ENCODE peak calls at places on chromosomes 5 and 9, in six cellular contexts. R, C, T, I, L and M are unnamed samples.

GRCh38 chr5:161256957-161257356 is 289.6 kb downstream of the GABRB2 start:
- DNase-seq in R (no peak), C (no peak), T (no peak), I (no peak), L (no peak), M (no peak)

GRCh38 chr5:128596071-128596470 is 58.0 kb upstream of the FBN2 start:
- DNase-seq in R (peak; percentile 58), C (no peak), T (peak; percentile 31), I (peak; percentile 37), L (peak; percentile 62), M (no peak)

GRCh38 chr5:176542135-176542595 is 5.0 kb upstream of the RNF44 start:
- DNase-seq in R (no peak), C (no peak), T (no peak), I (peak; percentile 25), L (no peak), M (peak; percentile 36)

GRCh38 chr9:114117996-114118830 is 19.1 kb upstream of the KIF12 start:
- DNase-seq in R (no peak), C (no peak), T (no peak), I (no peak), L (no peak), M (peak; percentile 45)

GRCh38 chr9:120942186-120943001 is 15.8 kb upstream of the TRAF1 start:
- DNase-seq in R (no peak), C (no peak), T (peak; percentile 51), I (peak; percentile 31), L (no peak), M (peak; percentile 33)

GRCh38 chr5:138538943-138539627 is 4.0 kb downstream of the ETF1 start:
- DNase-seq in R (no peak), C (no peak), T (no peak), I (no peak), L (no peak), M (no peak)

GRCh38 chr5:152349683-152350526 is 55.2 kb downstream of the NMUR2 start:
- DNase-seq in R (peak; percentile 2), C (peak; percentile 44), T (peak; percentile 11), I (peak; percentile 70), L (peak; percentile 35), M (peak; percentile 51)

GRCh38 chr9:114619205-114619758 is 8.2 kb downstream of the TMEM268 start:
- DNase-seq in R (no peak), C (no peak), T (no peak), I (no peak), L (no peak), M (no peak)

GRCh38 chr5:73426034-73426433 is 22.5 kb downstream of the FOXD1 start:
- DNase-seq in R (no peak), C (no peak), T (no peak), I (no peak), L (no peak), M (no peak)

GRCh38 chr9:76445976-76446375 is 13.0 kb upstream of the GCNT1 start:
- DNase-seq in R (no peak), C (no peak), T (peak; percentile 22), I (no peak), L (no peak), M (no peak)

GRCh38 chr5:178336889-178337785 is 104.5 kb upstream of the PHYKPL start:
- DNase-seq in R (no peak), C (no peak), T (no peak), I (no peak), L (no peak), M (peak; percentile 37)

GRCh38 chr9:4320021-4320420 is 20.2 kb upstream of the GLIS3 start:
- DNase-seq in R (no peak), C (no peak), T (no peak), I (no peak), L (no peak), M (no peak)

GRCh38 chr9:135463140-135463539 is 16.4 kb upstream of the PPP1R26 start:
- DNase-seq in R (peak; percentile 76), C (no peak), T (no peak), I (peak; percentile 57), L (no peak), M (no peak)

GRCh38 chr9:127138444-127138843 is 16.0 kb upstream of the ANGPTL2 start:
- DNase-seq in R (no peak), C (no peak), T (no peak), I (no peak), L (no peak), M (no peak)

GRCh38 chr9:133423216-133423615 is 1.0 kb downstream of the ADAMTS13 start:
- DNase-seq in R (no peak), C (no peak), T (no peak), I (no peak), L (no peak), M (no peak)

GRCh38 chr5:84729326-84729725 is 344.6 kb upstream of the EDIL3 start:
- DNase-seq in R (no peak), C (no peak), T (no peak), I (no peak), L (peak; percentile 20), M (no peak)

GRCh38 chr5:181173420-181174342 is 26.3 kb downstream of the OR2V2 start:
- DNase-seq in R (peak; percentile 76), C (no peak), T (peak; percentile 61), I (peak; percentile 87), L (peak; percentile 43), M (peak; percentile 49)

GRCh38 chr5:140469259-140469658 is 67.6 kb downstream of the ANKHD1 start:
- DNase-seq in R (no peak), C (no peak), T (no peak), I (peak; percentile 40), L (no peak), M (no peak)

GRCh38 chr5:164422400-164422799 is 917.0 kb downstream of the MAT2B start:
- DNase-seq in R (peak; percentile 1), C (peak; percentile 2), T (peak; percentile 50), I (peak; percentile 8), L (peak; percentile 77), M (peak; percentile 25)

GRCh38 chr5:127492854-127493738 is 24.3 kb upstream of the PRRC1 start:
- DNase-seq in R (peak; percentile 46), C (no peak), T (peak; percentile 62), I (peak; percentile 75), L (peak; percentile 61), M (no peak)

GRCh38 chr9:89036383-89036782 is 45.1 kb downstream of the S1PR3 start:
- DNase-seq in R (peak; percentile 64), C (no peak), T (no peak), I (peak; percentile 11), L (peak; percentile 59), M (no peak)

GRCh38 chr9:98120476-98120875 is 1.5 kb upstream of the TRIM14 start:
- DNase-seq in R (no peak), C (no peak), T (no peak), I (no peak), L (no peak), M (no peak)

GRCh38 chr5:52759381-52759780 is 28.3 kb upstream of the ITGA1 start:
- DNase-seq in R (peak; percentile 10), C (no peak), T (no peak), I (no peak), L (no peak), M (no peak)